ENCODE peak calls at places on chromosomes 6 and 20, in nine cellular contexts. H is left lung; Y is body of pancreas; R is brain microvascular endothelial cell; D is Caco-2; X is neural progenitor cell; C is IMR-90; F is CD8-positive, alpha-beta memory T cell; G is sigmoid colon. P is an unnamed sample.

GRCh38 chr6:2440516-2440915 is 195.1 kb upstream of the GMDS start:
- DNase-seq in H (no peak), Y (no peak), R (no peak), D (no peak), X (no peak), C (no peak), F (no peak), G (no peak), P (no peak)

GRCh38 chr6:781350-781961 is 88.5 kb upstream of the EXOC2 start:
- DNase-seq in H (no peak), Y (no peak), R (no peak), D (no peak), X (no peak), C (no peak), F (no peak), G (no peak), P (no peak)

GRCh38 chr6:30884521-30885480 is 482 bp downstream of the DDR1 start:
- DNase-seq in H (no peak), Y (peak; percentile 55), R (peak; percentile 9), D (peak; percentile 51), X (peak; percentile 76), C (peak; percentile 15), F (peak; percentile 12), G (peak; percentile 80), P (peak; percentile 63)

GRCh38 chr6:13259393-13259792 is 68.9 kb downstream of the TBC1D7 start:
- DNase-seq in H (no peak), Y (no peak), R (no peak), D (no peak), X (no peak), C (no peak), F (no peak), G (no peak), P (no peak)

GRCh38 chr20:2295886-2296544 is at the start of gene TGM3:
- DNase-seq in H (no peak), Y (no peak), R (no peak), D (no peak), X (no peak), C (no peak), F (no peak), G (no peak), P (no peak)

GRCh38 chr20:54200487-54201267 is 7.2 kb upstream of the PFDN4 start:
- DNase-seq in H (no peak), Y (no peak), R (no peak), D (peak; percentile 70), X (no peak), C (no peak), F (no peak), G (no peak), P (peak; percentile 74)

GRCh38 chr6:120147218-120147871 is 797.8 kb upstream of the MAN1A1 start:
- DNase-seq in H (peak; percentile 8), Y (no peak), R (no peak), D (peak; percentile 2), X (no peak), C (no peak), F (no peak), G (no peak), P (peak; percentile 12)

GRCh38 chr6:110352603-110353303 is 5.4 kb downstream of the METTL24 start:
- DNase-seq in H (no peak), Y (no peak), R (no peak), D (no peak), X (peak; percentile 47), C (peak; percentile 19), F (no peak), G (no peak), P (no peak)

GRCh38 chr6:160427312-160428068 is 79.3 kb downstream of the SLC22A3 start:
- DNase-seq in H (no peak), Y (peak; percentile 72), R (no peak), D (no peak), X (no peak), C (no peak), F (no peak), G (no peak), P (no peak)

GRCh38 chr20:59469266-59470252 is 134.8 kb upstream of the PHACTR3 start:
- DNase-seq in H (no peak), Y (no peak), R (no peak), D (no peak), X (peak; percentile 60), C (no peak), F (no peak), G (peak; percentile 54), P (peak; percentile 25)

GRCh38 chr6:148169701-148170100 is 172.9 kb upstream of the SASH1 start:
- DNase-seq in H (no peak), Y (no peak), R (no peak), D (no peak), X (peak; percentile 45), C (no peak), F (no peak), G (no peak), P (no peak)

GRCh38 chr6:113529191-113529590 is 328.0 kb upstream of the MARCKS start:
- DNase-seq in H (no peak), Y (no peak), R (no peak), D (no peak), X (no peak), C (peak; percentile 60), F (no peak), G (no peak), P (no peak)

GRCh38 chr6:56814308-56814707 is 140.6 kb upstream of the BEND6 start:
- DNase-seq in H (no peak), Y (no peak), R (no peak), D (no peak), X (no peak), C (no peak), F (no peak), G (no peak), P (no peak)

GRCh38 chr20:22428051-22428450 is 156.3 kb downstream of the FOXA2 start:
- DNase-seq in H (no peak), Y (no peak), R (no peak), D (no peak), X (no peak), C (no peak), F (no peak), G (no peak), P (no peak)

GRCh38 chr20:32675223-32675975 is 1.7 kb upstream of the C20orf203 start:
- DNase-seq in H (no peak), Y (no peak), R (no peak), D (no peak), X (peak; percentile 60), C (no peak), F (no peak), G (no peak), P (no peak)

GRCh38 chr6:3341467-3341866 is 82.7 kb downstream of the PSMG4 start:
- DNase-seq in H (no peak), Y (no peak), R (peak; percentile 74), D (no peak), X (peak; percentile 69), C (peak; percentile 83), F (no peak), G (peak; percentile 74), P (no peak)

GRCh38 chr6:131255911-131256310 is 120.6 kb downstream of the AKAP7 start:
- DNase-seq in H (no peak), Y (no peak), R (peak; percentile 2), D (no peak), X (no peak), C (no peak), F (no peak), G (no peak), P (peak; percentile 16)

GRCh38 chr6:16762547-16763477 is 1.6 kb upstream of the ATXN1 start:
- DNase-seq in H (peak; percentile 84), Y (peak; percentile 74), R (peak; percentile 83), D (peak; percentile 54), X (peak; percentile 47), C (peak; percentile 97), F (peak; percentile 81), G (peak; percentile 75), P (peak; percentile 79)

DNA sequence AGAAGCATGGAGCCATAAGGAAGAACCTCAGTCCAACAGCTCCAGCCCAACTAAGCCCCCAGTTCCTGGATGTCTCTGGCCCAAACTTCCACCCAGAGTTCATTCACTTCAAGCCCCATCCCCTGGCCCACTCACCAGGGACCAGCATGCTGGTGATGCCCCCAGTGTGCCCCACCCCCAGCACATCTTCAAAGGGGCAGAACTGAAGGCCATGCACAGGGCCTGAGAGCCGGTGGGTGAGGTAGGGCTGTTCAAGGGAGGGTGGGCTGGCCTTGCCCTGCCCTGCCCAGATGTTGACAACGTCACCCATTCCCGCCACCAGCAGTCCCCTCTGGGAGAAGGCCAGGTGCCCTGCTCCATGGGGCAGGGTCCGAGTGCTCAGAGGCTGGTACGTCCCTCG is 3.6 kb downstream of the B3GALT4 start:
- DNase-seq in H (no peak), Y (no peak), R (no peak), D (no peak), X (no peak), C (no peak), F (no peak), G (no peak), P (peak; percentile 11)
- H3K36me3 ChIP-seq in H (no peaks in the 10 kb centered on the region), Y (peaks cover 5% of the 10 kb centered on the region), R (peaks cover 61% of the 10 kb centered on the region), D (peaks cover 3% of the 10 kb centered on the region), X (no peaks in the 10 kb centered on the region), C (peaks cover 58% of the 10 kb centered on the region), F (peaks cover 25% of the 10 kb centered on the region), G (peaks cover 10% of the 10 kb centered on the region), P (peaks cover 11% of the 10 kb centered on the region)

DNA sequence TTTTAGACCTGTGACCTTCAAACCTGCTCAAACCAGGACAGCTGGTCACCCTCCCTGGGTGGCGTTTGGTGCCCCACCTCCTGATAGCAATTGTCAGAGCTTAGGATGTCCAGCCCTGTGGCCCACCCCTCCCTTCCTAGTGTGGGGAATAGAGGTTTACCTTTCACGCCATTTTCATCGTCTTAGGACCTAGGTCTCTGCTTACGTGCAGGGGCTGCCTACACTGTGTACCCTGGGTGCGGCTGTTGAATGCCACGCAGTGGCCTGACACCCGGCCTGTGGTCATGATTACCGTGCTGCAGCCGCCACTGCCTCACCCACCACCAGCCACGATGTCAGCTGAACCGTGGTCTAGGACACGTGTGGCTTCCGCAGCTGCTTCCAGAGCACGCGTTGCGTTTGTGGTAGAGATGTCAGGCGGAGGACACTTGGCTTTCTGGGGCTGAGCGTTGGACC is 157.3 kb downstream of the DTNBP1 start:
- DNase-seq in H (no peak), Y (peak; percentile 10), R (no peak), D (no peak), X (no peak), C (no peak), F (no peak), G (peak; percentile 66), P (no peak)
- H3K36me3 ChIP-seq in H (no peaks in the 10 kb centered on the region), Y (no peaks in the 10 kb centered on the region), R (peaks cover 7% of the 10 kb centered on the region), D (no peaks in the 10 kb centered on the region), X (no peaks in the 10 kb centered on the region), C (peaks cover 46% of the 10 kb centered on the region), F (peaks cover 43% of the 10 kb centered on the region), G (peaks cover 9% of the 10 kb centered on the region), P (no peaks in the 10 kb centered on the region)

GRCh38 chr6:82185948-82186347 is 61.6 kb downstream of the IBTK start:
- DNase-seq in H (no peak), Y (no peak), R (no peak), D (no peak), X (no peak), C (no peak), F (no peak), G (no peak), P (no peak)
- H3K36me3 ChIP-seq in H (no peaks in the 10 kb centered on the region), Y (peaks cover 16% of the 10 kb centered on the region), R (peaks cover 21% of the 10 kb centered on the region), D (no peaks in the 10 kb centered on the region), X (peaks cover 7% of the 10 kb centered on the region), C (peaks cover 9% of the 10 kb centered on the region), F (peaks cover 9% of the 10 kb centered on the region), G (peaks cover 15% of the 10 kb centered on the region), P (peaks cover 6% of the 10 kb centered on the region)

DNA sequence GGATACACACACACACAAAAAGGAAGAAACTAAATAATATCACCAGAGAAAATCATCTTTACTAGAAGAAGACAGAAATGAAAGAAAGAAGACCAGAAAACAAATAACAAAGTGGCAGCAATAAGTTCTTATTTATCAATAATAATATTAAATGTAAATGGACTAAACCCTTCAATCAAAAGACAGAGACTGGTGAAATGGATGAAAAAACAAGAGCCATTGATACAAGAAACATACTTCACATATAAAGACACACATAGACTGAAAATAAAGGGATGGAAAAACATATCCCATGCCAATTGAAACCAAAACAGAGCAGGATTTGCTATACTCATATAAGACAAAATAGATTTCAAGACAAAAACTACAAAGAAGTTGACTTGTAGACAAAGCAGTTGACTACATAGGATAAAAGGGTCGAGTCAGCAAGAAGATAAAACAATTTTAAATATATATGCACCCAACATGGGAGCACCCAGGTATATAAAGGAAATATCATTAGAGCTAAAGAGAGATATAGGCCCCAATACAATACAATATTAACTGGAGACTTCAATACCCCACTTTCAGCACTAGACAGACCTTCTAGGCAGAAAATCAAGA is 259.4 kb downstream of the EPM2A start:
- DNase-seq in H (no peak), Y (no peak), R (no peak), D (no peak), X (no peak), C (no peak), F (no peak), G (no peak), P (no peak)
- H3K36me3 ChIP-seq in H (no peaks in the 10 kb centered on the region), Y (no peaks in the 10 kb centered on the region), R (no peaks in the 10 kb centered on the region), D (no peaks in the 10 kb centered on the region), X (no peaks in the 10 kb centered on the region), C (no peaks in the 10 kb centered on the region), F (no peaks in the 10 kb centered on the region), G (no peaks in the 10 kb centered on the region), P (no peaks in the 10 kb centered on the region)

P was measured in PC-9.